ENCODE peak calls at places on chromosomes 16 and 17, in four cellular contexts. F is mucosa of descending colon, J is WERI-Rb-1, H is colonic mucosa. P is an unnamed sample.

GRCh38 chr17:73265646-73266640 is 4.3 kb upstream of the CPSF4L start:
- DNase-seq in F (no peak), J (no peak), H (no peak), P (no peak)

GRCh38 chr16:49704586-49705155 is 151.2 kb downstream of the ZNF423 start:
- DNase-seq in F (no peak), J (peak; percentile 39), H (no peak), P (no peak)

GRCh38 chr16:55876854-55877253 is 1.7 kb upstream of the CES5A start:
- DNase-seq in F (no peak), J (no peak), H (no peak), P (peak; percentile 13)

GRCh38 chr16:62077998-62078397 is 41.8 kb upstream of the CDH8 start:
- DNase-seq in F (no peak), J (peak; percentile 10), H (no peak), P (peak; percentile 48)

GRCh38 chr17:17739388-17740066 is 58.3 kb downstream of the RAI1 start:
- DNase-seq in F (peak; percentile 60), J (peak; percentile 64), H (peak; percentile 61), P (peak; percentile 60)

GRCh38 chr17:78868391-78868790 is 27.8 kb upstream of the USP36 start:
- DNase-seq in F (no peak), J (no peak), H (no peak), P (no peak)

GRCh38 chr16:2500634-2500936 is 13.2 kb upstream of the ATP6V0C start:
- DNase-seq in F (no peak), J (no peak), H (no peak), P (peak; percentile 81)

GRCh38 chr16:74372953-74373846 is 2.9 kb upstream of the NPIPB15 start:
- DNase-seq in F (no peak), J (no peak), H (no peak), P (peak; percentile 29)

GRCh38 chr17:59332890-59333377 is 1.5 kb downstream of the YPEL2 start:
- DNase-seq in F (no peak), J (no peak), H (no peak), P (no peak)

GRCh38 chr17:63832014-63832413 is 4.6 kb upstream of the FTSJ3 start:
- DNase-seq in F (no peak), J (no peak), H (no peak), P (no peak)

GRCh38 chr17:63830904-63831491 is 3.5 kb upstream of the FTSJ3 start:
- DNase-seq in F (no peak), J (no peak), H (no peak), P (peak; percentile 8)

GRCh38 chr17:63832455-63832854 is 5.0 kb upstream of the FTSJ3 start:
- DNase-seq in F (no peak), J (no peak), H (no peak), P (peak; percentile 28)

GRCh38 chr17:63830278-63830677 is 2.8 kb upstream of the FTSJ3 start:
- DNase-seq in F (no peak), J (no peak), H (no peak), P (no peak)

GRCh38 chr17:63831505-63831904 is 4.0 kb upstream of the FTSJ3 start:
- DNase-seq in F (no peak), J (no peak), H (no peak), P (no peak)
- H3K36me3 ChIP-seq in F (peaks cover 32% of the 10 kb centered on the region), J (peaks cover 85% of the 10 kb centered on the region), H (peaks cover 36% of the 10 kb centered on the region), P (peaks cover 57% of the 10 kb centered on the region)

GRCh38 chr16:81701296-81701970 is 77.7 kb upstream of the PLCG2 start:
- DNase-seq in F (no peak), J (no peak), H (no peak), P (no peak)
- H3K36me3 ChIP-seq in F (no peaks in the 10 kb centered on the region), J (no peaks in the 10 kb centered on the region), H (peaks cover 10% of the 10 kb centered on the region), P (peaks cover 16% of the 10 kb centered on the region)

DNA sequence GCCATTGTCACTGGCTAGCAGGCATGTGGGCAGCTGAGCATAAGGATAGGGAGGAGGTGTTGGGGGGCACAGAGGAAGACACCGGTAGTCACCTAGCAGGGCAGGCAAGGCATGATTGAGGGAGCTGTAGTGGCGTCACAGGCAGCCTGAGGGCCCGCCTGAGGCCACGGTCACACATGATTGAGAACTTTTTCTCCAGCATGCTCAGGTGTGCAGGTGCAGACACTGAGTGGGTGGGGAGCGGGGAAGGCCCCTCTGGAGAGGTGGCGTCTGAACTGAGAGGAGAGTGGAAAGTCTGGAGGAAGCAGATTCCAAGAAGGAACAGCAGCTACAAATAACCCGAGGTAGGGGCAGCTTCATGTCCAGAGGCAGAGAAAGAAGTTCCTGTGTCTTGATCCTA is 10.9 kb upstream of the ARMC7 start:
- DNase-seq in F (no peak), J (no peak), H (no peak), P (peak; percentile 18)
- H3K36me3 ChIP-seq in F (peaks cover 3% of the 10 kb centered on the region), J (no peaks in the 10 kb centered on the region), H (no peaks in the 10 kb centered on the region), P (peaks cover 12% of the 10 kb centered on the region)

GRCh38 chr17:82055023-82055964 is 3.6 kb downstream of the GPS1 start:
- DNase-seq in F (no peak), J (no peak), H (no peak), P (no peak)
- H3K36me3 ChIP-seq in F (no peaks in the 10 kb centered on the region), J (peaks cover 74% of the 10 kb centered on the region), H (peaks cover 10% of the 10 kb centered on the region), P (peaks cover 19% of the 10 kb centered on the region)

GRCh38 chr17:81904600-81905423 is 2.8 kb downstream of the NPB start:
- DNase-seq in F (peak; percentile 23), J (no peak), H (no peak), P (no peak)
- H3K36me3 ChIP-seq in F (no peaks in the 10 kb centered on the region), J (peaks cover 61% of the 10 kb centered on the region), H (no peaks in the 10 kb centered on the region), P (peaks cover 2% of the 10 kb centered on the region)

GRCh38 chr17:16148596-16148995 is 66.7 kb downstream of the NCOR1 start:
- DNase-seq in F (no peak), J (no peak), H (no peak), P (no peak)

DNA sequence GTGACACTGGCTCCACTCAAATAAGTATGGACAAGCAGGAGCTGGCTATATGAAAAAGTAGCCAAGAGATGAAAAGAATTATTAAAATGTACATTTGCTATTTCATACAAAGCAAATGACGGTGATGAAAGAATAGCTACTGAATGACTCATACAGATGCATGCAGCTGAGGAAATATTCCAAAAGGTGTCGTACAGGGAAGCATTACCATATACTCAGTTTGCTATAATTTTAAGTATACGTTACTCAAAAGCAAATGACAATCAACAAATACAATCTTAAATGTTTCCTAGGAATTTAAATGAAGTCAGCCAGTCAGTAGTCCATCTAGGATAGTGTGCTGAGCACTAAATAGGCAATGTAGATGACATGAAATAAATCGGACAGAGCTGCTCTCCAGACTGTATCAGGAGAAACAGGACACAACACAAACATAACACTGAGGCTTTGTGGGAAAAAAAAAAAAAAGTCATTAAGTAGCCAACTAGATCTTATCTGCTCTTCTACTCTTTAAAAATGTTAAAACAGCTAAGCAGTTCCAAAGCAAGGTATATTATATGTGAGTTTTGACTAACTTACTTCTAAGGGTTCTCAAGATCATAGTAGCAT is 65.0 kb downstream of the NCOR1 start:
- DNase-seq in F (no peak), J (no peak), H (no peak), P (no peak)
- H3K36me3 ChIP-seq in F (no peaks in the 10 kb centered on the region), J (peaks cover 38% of the 10 kb centered on the region), H (peaks cover 4% of the 10 kb centered on the region), P (peaks cover 7% of the 10 kb centered on the region)

GRCh38 chr17:38719284-38719942 is 10.7 kb upstream of the CISD3 start:
- DNase-seq in F (no peak), J (no peak), H (no peak), P (peak; percentile 89)

GRCh38 chr17:38720941-38721340 is 9.2 kb upstream of the CISD3 start:
- DNase-seq in F (no peak), J (no peak), H (no peak), P (no peak)

GRCh38 chr17:38724337-38724988 is 5.7 kb upstream of the CISD3 start:
- DNase-seq in F (peak; percentile 81), J (no peak), H (peak; percentile 72), P (no peak)

GRCh38 chr17:38719943-38720641 is 10.0 kb upstream of the CISD3 start:
- DNase-seq in F (no peak), J (no peak), H (no peak), P (peak; percentile 99)

GRCh38 chr17:38721802-38722201 is 8.3 kb upstream of the CISD3 start:
- DNase-seq in F (no peak), J (no peak), H (no peak), P (no peak)
- H3K36me3 ChIP-seq in F (no peaks in the 10 kb centered on the region), J (peaks cover 73% of the 10 kb centered on the region), H (no peaks in the 10 kb centered on the region), P (no peaks in the 10 kb centered on the region)

DNA sequence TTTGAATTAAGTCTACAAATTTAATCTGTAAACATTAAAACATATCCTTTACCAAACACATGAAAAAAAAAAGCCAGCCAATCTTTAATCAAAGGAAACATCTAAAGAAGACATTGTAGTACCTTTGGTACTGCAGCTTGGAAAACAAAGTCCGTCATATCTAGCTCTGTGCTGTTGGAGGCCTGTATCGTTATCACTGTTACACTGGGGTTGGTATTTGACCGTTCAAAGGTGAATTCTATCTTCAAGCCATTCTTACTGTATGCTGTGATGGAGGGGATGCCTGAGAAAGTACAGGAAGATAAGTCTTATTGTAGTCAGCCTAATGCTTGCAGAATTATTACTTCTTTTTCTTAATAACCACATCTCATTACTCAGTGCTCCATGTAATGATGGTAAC is 14.3 kb upstream of the PHLPP2 start:
- DNase-seq in F (no peak), J (no peak), H (no peak), P (no peak)
- H3K36me3 ChIP-seq in F (peaks cover 7% of the 10 kb centered on the region), J (peaks cover 49% of the 10 kb centered on the region), H (peaks cover 13% of the 10 kb centered on the region), P (peaks cover 8% of the 10 kb centered on the region)

P was measured in H7.